ENCODE peak calls at places on chromosomes 1 and 21, in four cellular contexts. One of them, this sample, is unnamed.

GRCh38 chr1:238060046-238060445 is 169.3 kb upstream of the ZP4 start:
- DNase-seq in H9: no peak
- DNase-seq in IMR-90: no peak
- DNase-seq in H1: no peak
- DNase-seq in this sample: no peak

GRCh38 chr21:45541221-45542039 is 810 bp downstream of the SLC19A1 start:
- DNase-seq in H9: peak; percentile 37
- DNase-seq in IMR-90: peak; percentile 33
- DNase-seq in H1: no peak
- DNase-seq in this sample: no peak

GRCh38 chr1:235113183-235113917 is 15.3 kb downstream of the TOMM20 start:
- DNase-seq in H9: no peak
- DNase-seq in IMR-90: no peak
- DNase-seq in H1: no peak
- DNase-seq in this sample: peak; percentile 62

GRCh38 chr1:222798111-222798510 is 16.7 kb upstream of the DISP1 start:
- DNase-seq in H9: no peak
- DNase-seq in IMR-90: peak; percentile 79
- DNase-seq in H1: no peak
- DNase-seq in this sample: no peak

GRCh38 chr1:205435904-205436573 is 14.2 kb upstream of the LEMD1 start:
- DNase-seq in H9: no peak
- DNase-seq in IMR-90: no peak
- DNase-seq in H1: no peak
- DNase-seq in this sample: no peak

GRCh38 chr1:237467320-237467719 is 423.4 kb downstream of the ZP4 start:
- DNase-seq in H9: no peak
- DNase-seq in IMR-90: no peak
- DNase-seq in H1: no peak
- DNase-seq in this sample: no peak

GRCh38 chr1:20069932-20070331 is at the start of gene PLA2G5:
- DNase-seq in H9: no peak
- DNase-seq in IMR-90: peak; percentile 18
- DNase-seq in H1: no peak
- DNase-seq in this sample: no peak

GRCh38 chr21:25708467-25709065 is 26.1 kb downstream of the ATP5PF start:
- DNase-seq in H9: no peak
- DNase-seq in IMR-90: peak; percentile 56
- DNase-seq in H1: no peak
- DNase-seq in this sample: peak; percentile 72

GRCh38 chr1:23018661-23019093 is 591 bp upstream of the KDM1A start:
- DNase-seq in H9: no peak
- DNase-seq in IMR-90: no peak
- DNase-seq in H1: no peak
- DNase-seq in this sample: no peak

DNA sequence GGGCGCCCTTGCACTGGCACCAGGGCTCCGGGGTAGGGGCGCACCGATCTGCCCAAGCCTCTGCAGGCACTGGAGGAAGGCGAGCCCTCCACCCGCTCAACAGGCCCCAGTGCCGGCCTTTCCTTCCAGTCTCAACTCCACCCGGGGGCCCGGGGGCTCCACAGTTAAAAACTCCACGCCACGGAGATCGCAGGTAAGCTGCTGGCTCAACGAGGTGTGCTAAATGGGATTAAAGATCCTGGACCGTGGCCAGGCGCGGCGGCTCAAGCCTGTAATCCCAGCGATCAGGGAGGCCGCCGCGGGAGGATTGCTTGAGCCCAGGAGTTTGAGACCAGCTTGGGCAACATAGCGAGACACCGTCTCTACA is 536 bp downstream of the HSF2BP start:
- DNase-seq in H9: no peak
- DNase-seq in IMR-90: no peak
- DNase-seq in H1: no peak
- DNase-seq in this sample: peak; percentile 42
- H4K8ac ChIP-seq in H9: no peak overlapping the region
- H4K8ac ChIP-seq in IMR-90: peak overlapping the region; percentile 100
- H4K8ac ChIP-seq in H1: peak overlapping the region; percentile 96
- H4K8ac ChIP-seq in this sample: peak overlapping the region; percentile 94

GRCh38 chr1:227914801-227915563 is 32.8 kb downstream of the WNT9A start:
- DNase-seq in H9: no peak
- DNase-seq in IMR-90: no peak
- DNase-seq in H1: no peak
- DNase-seq in this sample: no peak
- H4K91ac ChIP-seq in H9: no peak overlapping the region
- H4K91ac ChIP-seq in IMR-90: no peak overlapping the region
- H4K91ac ChIP-seq in H1: peak overlapping the region; percentile 93
- H4K91ac ChIP-seq in this sample: peak overlapping the region; percentile 86

GRCh38 chr1:62198069-62198780 is 3.6 kb downstream of the L1TD1 start:
- DNase-seq in H9: peak; percentile 84
- DNase-seq in IMR-90: no peak
- DNase-seq in H1: no peak
- DNase-seq in this sample: no peak

GRCh38 chr1:62196091-62196690 is 1.5 kb downstream of the L1TD1 start:
- DNase-seq in H9: no peak
- DNase-seq in IMR-90: no peak
- DNase-seq in H1: no peak
- DNase-seq in this sample: no peak

GRCh38 chr1:62194651-62195282 is at the start of gene L1TD1:
- DNase-seq in H9: peak; percentile 96
- DNase-seq in IMR-90: no peak
- DNase-seq in H1: peak; percentile 91
- DNase-seq in this sample: peak; percentile 28

DNA sequence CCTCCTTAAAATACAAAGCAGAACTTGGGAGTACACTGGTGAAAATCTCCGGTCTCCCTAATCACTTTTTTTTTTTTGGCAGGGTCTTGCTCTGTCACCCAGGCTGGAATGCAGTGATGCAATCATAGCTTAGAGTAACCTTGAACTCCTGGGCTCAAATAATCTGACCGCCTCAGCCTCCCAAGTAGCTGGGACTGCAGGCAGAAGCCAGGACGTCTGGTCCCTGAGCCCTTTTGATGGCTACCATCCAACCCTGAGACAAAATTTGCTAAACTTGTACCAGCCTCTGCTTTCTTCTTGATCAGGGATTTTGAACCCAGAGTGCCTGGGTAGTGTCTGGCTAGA is 4.1 kb downstream of the L1TD1 start:
- DNase-seq in H9: no peak
- DNase-seq in IMR-90: no peak
- DNase-seq in H1: no peak
- DNase-seq in this sample: no peak
- H4K8ac ChIP-seq in H9: no peak overlapping the region
- H4K8ac ChIP-seq in IMR-90: no peak overlapping the region
- H4K8ac ChIP-seq in H1: no peak overlapping the region
- H4K8ac ChIP-seq in this sample: no peak overlapping the region

GRCh38 chr1:162349635-162350330 is 26.9 kb downstream of the SPATA46 start:
- DNase-seq in H9: no peak
- DNase-seq in IMR-90: peak; percentile 77
- DNase-seq in H1: no peak
- DNase-seq in this sample: peak; percentile 44
- H4K91ac ChIP-seq in H9: no peak overlapping the region
- H4K91ac ChIP-seq in IMR-90: peak overlapping the region; percentile 22
- H4K91ac ChIP-seq in H1: no peak overlapping the region
- H4K91ac ChIP-seq in this sample: peak overlapping the region; percentile 58

This sample was measured in trophoblast cell.